ENCODE peak calls at places on chromosomes 16 and 17, in six cellular contexts. F is H9; M is central memory CD8-positive, alpha-beta T cell; O is stimulated activated CD8-positive, alpha-beta memory T cell treated with anti-CD3 and anti-CD28 coated beads, Interleukin-4, amount 100 ng/mL, for 1 hour; X is head of caudate nucleus; A is endothelial cell of umbilical vein. N is an unnamed sample.

GRCh38 chr17:66165537-66166123 is 26.3 kb downstream of the CEP112 start:
- DNase-seq in O (no peak), X (no peak), F (no peak), M (no peak), A (peak), N (no peak)

GRCh38 chr16:30335598-30336474 is 19.3 kb downstream of the CD2BP2 start:
- DNase-seq in M (no peak), F (peak), A (no peak), X (no peak), O (no peak), N (no peak)

GRCh38 chr17:58032691-58033415 is 25.8 kb upstream of the SRSF1 start:
- DNase-seq in M (no peak), F (no peak), O (no peak), A (no peak), X (no peak), N (no peak)

GRCh38 chr16:69176033-69176780 is 10.8 kb upstream of the SNTB2 start:
- DNase-seq in F (no peak), A (peak), O (no peak), X (no peak), M (no peak), N (no peak)

GRCh38 chr17:79231766-79232287 is 157.2 kb downstream of the ENGASE start:
- DNase-seq in X (no peak), F (no peak), A (no peak), M (no peak), O (no peak), N (no peak)

GRCh38 chr17:81685108-81685507 is 1.3 kb downstream of the HGS start:
- DNase-seq in A (peak), O (no peak), X (peak), F (no peak), M (no peak), N (no peak)

GRCh38 chr17:6460531-6461161 is 16.4 kb downstream of the PIMREG start:
- DNase-seq in A (no peak), X (no peak), M (no peak), O (no peak), F (no peak), N (no peak)

GRCh38 chr16:79150128-79150527 is 450.4 kb downstream of the MAF start:
- DNase-seq in A (no peak), F (no peak), M (no peak), X (no peak), O (no peak), N (no peak)

GRCh38 chr16:55010492-55011260 is 80.0 kb downstream of the IRX5 start:
- DNase-seq in X (no peak), O (no peak), A (no peak), M (no peak), F (no peak), N (no peak)

GRCh38 chr17:37133131-37133530 is 184.4 kb downstream of the AATF start:
- DNase-seq in O (no peak), A (no peak), F (no peak), X (no peak), M (no peak), N (no peak)

GRCh38 chr16:49932449-49932848 is 76.5 kb upstream of the ZNF423 start:
- DNase-seq in O (no peak), X (no peak), A (no peak), F (no peak), M (no peak), N (no peak)

GRCh38 chr17:15942207-15942833 is 2.6 kb upstream of the ADORA2B start:
- DNase-seq in M (no peak), O (no peak), F (no peak), X (no peak), A (peak), N (no peak)

GRCh38 chr16:2388875-2389433 is 40.3 kb upstream of the CCNF start:
- DNase-seq in F (no peak), O (no peak), X (no peak), M (no peak), A (peak), N (no peak)

GRCh38 chr17:19242323-19242722 is 5.2 kb downstream of the EPN2 start:
- DNase-seq in M (no peak), O (no peak), A (peak), X (no peak), F (no peak), N (no peak)

GRCh38 chr17:72305964-72306551 is 185.2 kb downstream of the SOX9 start:
- DNase-seq in A (no peak), O (no peak), M (no peak), F (no peak), X (no peak), N (no peak)

GRCh38 chr17:79760197-79760906 is 17.6 kb upstream of the CBX2 start:
- DNase-seq in O (no peak), F (no peak), X (no peak), A (no peak), M (no peak), N (no peak)

N was measured in cerebellar nuclear complex.